ENCODE peak calls at places on chromosomes 2 and 18, in six cellular contexts. X is HCT116, B is GM12878, Q is K562, H is HepG2, V is H1. M is an unnamed sample.
A peak's percentile ranks its signal among the peaks of the same experiment; 100 is the strongest.

GRCh38 chr18:56240405-56240804 is 398.0 kb downstream of the TXNL1 start:
- DNase-seq in V (no peak), Q (no peak), X (no peak), B (no peak), H (no peak), M (no peak)

GRCh38 chr2:38632980-38633379 is 30.3 kb upstream of the HNRNPLL start:
- DNase-seq in H (no peak), X (no peak), B (no peak), Q (no peak), V (no peak), M (no peak)

GRCh38 chr18:832085-832681 is 20.1 kb upstream of the YES1 start:
- DNase-seq in Q (peak; percentile 97), H (peak; percentile 91), B (no peak), X (peak; percentile 29), V (no peak), M (peak; percentile 61)

GRCh38 chr2:114350186-114350725 is 92.2 kb upstream of the DPP10 start:
- DNase-seq in Q (no peak), B (no peak), H (no peak), X (no peak), V (no peak), M (no peak)

GRCh38 chr2:48749820-48750739 is 5.4 kb downstream of the LHCGR start:
- DNase-seq in X (no peak), Q (no peak), V (no peak), H (no peak), B (no peak), M (no peak)

GRCh38 chr18:711693-712400 is 583 bp downstream of the ENOSF1 start:
- DNase-seq in B (peak; percentile 27), H (peak; percentile 60), Q (peak; percentile 89), X (peak; percentile 57), V (no peak), M (peak; percentile 88)

GRCh38 chr2:201233192-201234166 is 26.9 kb upstream of the CASP8 start:
- DNase-seq in H (peak; percentile 96), V (peak; percentile 27), Q (peak; percentile 92), X (peak; percentile 83), B (peak; percentile 91), M (peak; percentile 91)

GRCh38 chr2:8980096-8980495 is 23.4 kb downstream of the MBOAT2 start:
- DNase-seq in B (no peak), X (no peak), Q (no peak), H (no peak), V (no peak), M (no peak)

GRCh38 chr2:122390406-122390805 is 635.0 kb downstream of the TSN start:
- DNase-seq in X (no peak), Q (no peak), H (no peak), B (peak; percentile 7), V (no peak), M (no peak)

GRCh38 chr2:33317369-33318015 is 159.0 kb upstream of the RASGRP3 start:
- DNase-seq in V (no peak), H (no peak), Q (no peak), X (no peak), B (no peak), M (no peak)

GRCh38 chr2:108614043-108614435 is 79.8 kb downstream of the LIMS1 start:
- DNase-seq in X (no peak), V (no peak), H (no peak), B (no peak), Q (no peak), M (no peak)

GRCh38 chr18:5890606-5891360 is 4.5 kb downstream of the TMEM200C start:
- DNase-seq in X (no peak), V (no peak), B (no peak), H (peak; percentile 11), Q (no peak), M (no peak)

GRCh38 chr2:178553047-178553446 is 72.8 kb downstream of the PLEKHA3 start:
- DNase-seq in Q (no peak), H (no peak), V (no peak), B (no peak), X (no peak), M (no peak)

GRCh38 chr18:35730738-35731370 is 149.3 kb downstream of the GALNT1 start:
- DNase-seq in V (no peak), H (peak; percentile 23), B (no peak), X (no peak), Q (peak; percentile 67), M (no peak)

GRCh38 chr18:9933865-9934264 is 20.0 kb downstream of the VAPA start:
- DNase-seq in V (no peak), H (no peak), Q (no peak), X (no peak), B (no peak), M (no peak)

GRCh38 chr2:10810175-10811161 is 2.1 kb downstream of the PDIA6 start:
- DNase-seq in B (peak; percentile 36), Q (peak; percentile 48), V (no peak), X (no peak), H (no peak), M (no peak)

GRCh38 chr18:52343731-52344340 is 3.8 kb downstream of the DCC start:
- DNase-seq in V (no peak), H (no peak), B (no peak), X (no peak), Q (no peak), M (no peak)

GRCh38 chr18:57915848-57916596 is 112.9 kb upstream of the ATP8B1 start:
- DNase-seq in B (no peak), V (no peak), Q (peak; percentile 11), H (peak; percentile 17), X (no peak), M (no peak)

GRCh38 chr2:26429779-26430654 is 28.3 kb downstream of the DRC1 start:
- DNase-seq in V (no peak), B (no peak), H (no peak), X (no peak), Q (no peak), M (no peak)

GRCh38 chr2:15510131-15510530 is 51.0 kb downstream of the NBAS start:
- DNase-seq in V (no peak), H (no peak), Q (no peak), B (no peak), X (no peak), M (no peak)

GRCh38 chr18:7940379-7940778 is 373.3 kb downstream of the PTPRM start:
- DNase-seq in V (no peak), Q (no peak), X (no peak), B (no peak), H (no peak), M (no peak)

GRCh38 chr18:7937268-7937667 is 370.2 kb downstream of the PTPRM start:
- DNase-seq in H (no peak), B (no peak), X (no peak), Q (no peak), V (no peak), M (no peak)

GRCh38 chr18:7941533-7941932 is 374.4 kb downstream of the PTPRM start:
- DNase-seq in V (no peak), Q (no peak), H (no peak), B (no peak), X (no peak), M (peak; percentile 11)

GRCh38 chr18:7945882-7946281 is 378.8 kb downstream of the PTPRM start:
- DNase-seq in H (peak; percentile 33), Q (no peak), V (no peak), X (no peak), B (no peak), M (no peak)

GRCh38 chr18:7940976-7941375 is 373.9 kb downstream of the PTPRM start:
- DNase-seq in X (no peak), Q (no peak), B (no peak), H (no peak), V (no peak), M (no peak)
- TF ChIP-seq JUND in X (no peak), Q (no peak), B (no peak), H (no peak), V (no peak), M (no peak)

GRCh38 chr2:22360735-22361374 is 1024.1 kb upstream of the KLHL29 start:
- DNase-seq in Q (no peak), V (no peak), H (no peak), B (no peak), X (no peak), M (no peak)
- TF ChIP-seq JUND in Q (no peak), V (peak; percentile 43), H (no peak), B (no peak), X (no peak), M (no peak)

DNA sequence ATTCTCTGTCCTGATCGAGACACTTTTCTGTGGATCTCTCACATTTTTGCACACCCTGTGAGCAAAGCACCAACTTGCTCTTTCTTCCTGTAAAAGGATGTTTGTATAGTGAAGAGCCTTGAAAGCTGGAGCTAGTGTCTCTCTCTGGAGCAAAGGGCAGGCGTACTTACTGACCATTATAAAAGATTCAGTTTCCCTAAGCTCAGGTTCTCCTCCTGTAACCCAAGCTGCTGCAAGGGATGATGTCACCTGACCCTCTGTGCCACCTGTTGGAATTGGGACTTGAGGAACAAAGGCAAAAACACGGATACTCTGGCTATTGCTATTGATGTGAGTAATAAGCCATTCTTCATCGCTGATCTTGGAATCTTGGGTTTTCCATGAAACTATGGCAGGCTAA is 52.6 kb upstream of the NEMP2 start:
- DNase-seq in V (no peak), Q (no peak), H (no peak), X (no peak), B (no peak), M (no peak)
- TF ChIP-seq JUND in V (no peak), Q (no peak), H (no peak), X (no peak), B (no peak), M (no peak)

GRCh38 chr2:45610281-45611019 is 617 bp downstream of the SRBD1 start:
- DNase-seq in Q (peak; percentile 79), V (peak; percentile 29), B (peak; percentile 28), H (peak; percentile 80), X (peak; percentile 48), M (peak; percentile 83)
- TF ChIP-seq JUND in Q (no peak), V (no peak), B (no peak), H (no peak), X (no peak), M (no peak)

DNA sequence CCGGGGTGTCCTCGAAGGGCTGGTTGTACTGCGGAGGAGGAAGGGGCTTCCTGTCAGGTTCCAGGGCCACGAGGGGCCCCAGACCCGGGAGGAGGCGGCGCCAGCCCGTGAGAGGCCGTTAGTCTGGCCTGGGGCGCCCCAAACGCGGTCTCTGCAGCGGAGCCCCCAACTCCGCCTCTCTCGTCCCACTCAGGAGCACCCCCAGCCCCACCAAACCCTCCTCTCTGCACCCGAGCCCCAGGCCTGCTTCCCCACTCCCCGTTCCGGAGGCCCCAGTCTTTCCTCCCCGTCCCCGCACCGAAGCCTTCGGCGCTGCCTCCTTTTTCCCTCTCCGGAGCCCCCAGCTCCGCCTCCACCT is 473 bp downstream of the HJURP start:
- DNase-seq in B (no peak), Q (no peak), H (no peak), X (no peak), V (no peak), M (no peak)
- TF ChIP-seq JUND in B (no peak), Q (no peak), H (no peak), X (no peak), V (no peak), M (no peak)

DNA sequence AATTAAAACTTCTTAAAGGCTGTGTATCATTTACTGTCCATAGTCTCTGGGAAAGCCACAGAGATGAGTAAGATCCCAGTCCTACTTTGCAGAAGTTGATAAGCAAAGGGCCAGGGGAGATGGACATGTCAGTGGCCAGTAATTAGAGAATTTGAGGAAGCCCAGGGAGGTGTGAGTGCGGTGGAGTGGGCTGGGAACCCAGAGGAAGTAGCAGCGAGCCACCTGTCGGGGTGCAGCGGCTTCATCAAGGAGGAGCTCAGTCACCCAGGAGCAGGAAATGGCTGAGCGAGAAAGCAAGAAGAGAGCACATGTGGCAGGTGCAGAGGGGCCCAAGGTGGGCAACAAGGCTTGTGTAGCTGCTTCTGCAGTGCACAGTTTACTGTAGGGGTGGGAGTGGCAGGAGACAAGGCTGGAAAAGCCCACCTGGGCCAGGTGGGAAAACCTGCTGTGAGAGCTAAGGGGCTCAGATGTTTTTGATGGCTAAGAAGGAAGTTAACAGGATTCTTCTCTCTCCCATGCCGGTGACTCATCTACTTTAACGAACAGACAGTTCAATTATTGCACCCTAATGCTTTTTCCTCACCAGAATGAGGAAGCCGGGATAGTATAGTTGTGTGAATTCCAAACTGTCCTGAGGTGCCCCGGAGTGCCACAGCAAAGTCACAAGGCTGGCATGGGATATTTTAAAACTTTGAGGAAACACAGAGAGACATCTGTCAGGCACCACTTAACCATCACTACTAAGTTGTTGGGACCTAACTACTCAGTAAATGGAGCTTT is 34.8 kb upstream of the MGAT5 start:
- DNase-seq in H (no peak), V (no peak), B (no peak), Q (peak; percentile 32), X (no peak), M (no peak)
- TF ChIP-seq JUND in H (no peak), V (no peak), B (no peak), Q (peak; percentile 45), X (peak; percentile 25), M (no peak)

M was measured in T47D.